ENCODE peak calls at places on chromosomes 5 and 9, in six cellular contexts. One of them, this sample, is unnamed.

GRCh38 chr5:30343707-30344106 is 849.8 kb upstream of the CDH6 start:
- DNase-seq in aorta: no peak
- DNase-seq in CD4-positive, CD25-positive, alpha-beta regulatory T cell: no peak
- DNase-seq in astrocyte: no peak
- DNase-seq in upper lobe of right lung: no peak
- DNase-seq in psoas muscle: no peak
- DNase-seq in this sample: no peak

GRCh38 chr5:43008369-43009158 is 31.6 kb downstream of the ANXA2R start:
- DNase-seq in CD4-positive, CD25-positive, alpha-beta regulatory T cell: peak; percentile 96
- DNase-seq in astrocyte: peak; percentile 91
- DNase-seq in aorta: peak; percentile 92
- DNase-seq in psoas muscle: peak; percentile 93
- DNase-seq in upper lobe of right lung: peak; percentile 88
- DNase-seq in this sample: peak; percentile 92

GRCh38 chr5:126410623-126411022 is 12.6 kb upstream of the GRAMD2B start:
- DNase-seq in upper lobe of right lung: no peak
- DNase-seq in astrocyte: no peak
- DNase-seq in aorta: no peak
- DNase-seq in psoas muscle: no peak
- DNase-seq in CD4-positive, CD25-positive, alpha-beta regulatory T cell: no peak
- DNase-seq in this sample: no peak

GRCh38 chr9:122695696-122696095 is 20.8 kb downstream of the OR1L3 start:
- DNase-seq in CD4-positive, CD25-positive, alpha-beta regulatory T cell: no peak
- DNase-seq in upper lobe of right lung: no peak
- DNase-seq in aorta: no peak
- DNase-seq in astrocyte: no peak
- DNase-seq in psoas muscle: no peak
- DNase-seq in this sample: no peak

GRCh38 chr5:81980160-81980559 is 8.3 kb downstream of the ATG10 start:
- DNase-seq in aorta: no peak
- DNase-seq in CD4-positive, CD25-positive, alpha-beta regulatory T cell: no peak
- DNase-seq in astrocyte: no peak
- DNase-seq in psoas muscle: no peak
- DNase-seq in upper lobe of right lung: no peak
- DNase-seq in this sample: no peak

GRCh38 chr5:144189800-144190429 is 19.2 kb downstream of the KCTD16 start:
- DNase-seq in astrocyte: peak; percentile 94
- DNase-seq in CD4-positive, CD25-positive, alpha-beta regulatory T cell: peak; percentile 88
- DNase-seq in upper lobe of right lung: peak; percentile 56
- DNase-seq in psoas muscle: no peak
- DNase-seq in aorta: peak; percentile 53
- DNase-seq in this sample: no peak

GRCh38 chr9:94256007-94256406 is 3.1 kb upstream of the ZNF169 start:
- DNase-seq in upper lobe of right lung: no peak
- DNase-seq in CD4-positive, CD25-positive, alpha-beta regulatory T cell: no peak
- DNase-seq in aorta: no peak
- DNase-seq in astrocyte: no peak
- DNase-seq in psoas muscle: no peak
- DNase-seq in this sample: no peak

GRCh38 chr9:70406446-70406862 is 8.0 kb downstream of the KLF9 start:
- DNase-seq in CD4-positive, CD25-positive, alpha-beta regulatory T cell: peak; percentile 31
- DNase-seq in aorta: no peak
- DNase-seq in psoas muscle: no peak
- DNase-seq in astrocyte: peak; percentile 70
- DNase-seq in upper lobe of right lung: no peak
- DNase-seq in this sample: no peak

GRCh38 chr5:68215888-68216736 is 556 bp downstream of the PIK3R1 start:
- DNase-seq in aorta: peak; percentile 74
- DNase-seq in CD4-positive, CD25-positive, alpha-beta regulatory T cell: peak; percentile 89
- DNase-seq in psoas muscle: peak; percentile 76
- DNase-seq in upper lobe of right lung: peak; percentile 82
- DNase-seq in astrocyte: no peak
- DNase-seq in this sample: peak; percentile 51

GRCh38 chr9:82331091-82331490 is 342.5 kb downstream of the SPATA31D1 start:
- DNase-seq in psoas muscle: no peak
- DNase-seq in CD4-positive, CD25-positive, alpha-beta regulatory T cell: no peak
- DNase-seq in upper lobe of right lung: no peak
- DNase-seq in astrocyte: no peak
- DNase-seq in aorta: no peak
- DNase-seq in this sample: no peak

GRCh38 chr9:132834343-132834742 is 43.7 kb downstream of the AK8 start:
- DNase-seq in CD4-positive, CD25-positive, alpha-beta regulatory T cell: no peak
- DNase-seq in astrocyte: no peak
- DNase-seq in aorta: no peak
- DNase-seq in psoas muscle: no peak
- DNase-seq in upper lobe of right lung: no peak
- DNase-seq in this sample: no peak

GRCh38 chr5:157739388-157740045 is 4.0 kb upstream of the LSM11 start:
- DNase-seq in upper lobe of right lung: no peak
- DNase-seq in aorta: no peak
- DNase-seq in astrocyte: no peak
- DNase-seq in psoas muscle: no peak
- DNase-seq in CD4-positive, CD25-positive, alpha-beta regulatory T cell: no peak
- DNase-seq in this sample: no peak

GRCh38 chr5:60586307-60586901 is 113.6 kb downstream of the DEPDC1B start:
- DNase-seq in upper lobe of right lung: no peak
- DNase-seq in astrocyte: peak; percentile 12
- DNase-seq in aorta: no peak
- DNase-seq in psoas muscle: no peak
- DNase-seq in CD4-positive, CD25-positive, alpha-beta regulatory T cell: no peak
- DNase-seq in this sample: no peak

GRCh38 chr5:376951-377325 is 55.4 kb downstream of the AHRR start:
- DNase-seq in upper lobe of right lung: no peak
- DNase-seq in astrocyte: no peak
- DNase-seq in psoas muscle: no peak
- DNase-seq in CD4-positive, CD25-positive, alpha-beta regulatory T cell: no peak
- DNase-seq in aorta: peak; percentile 13
- DNase-seq in this sample: no peak

GRCh38 chr5:149745-150450 is 41.4 kb upstream of the LRRC14B start:
- DNase-seq in CD4-positive, CD25-positive, alpha-beta regulatory T cell: no peak
- DNase-seq in astrocyte: peak; percentile 48
- DNase-seq in upper lobe of right lung: no peak
- DNase-seq in psoas muscle: no peak
- DNase-seq in aorta: no peak
- DNase-seq in this sample: no peak

GRCh38 chr5:82004511-82004910 is 32.7 kb downstream of the ATG10 start:
- DNase-seq in astrocyte: peak; percentile 21
- DNase-seq in CD4-positive, CD25-positive, alpha-beta regulatory T cell: no peak
- DNase-seq in psoas muscle: no peak
- DNase-seq in aorta: no peak
- DNase-seq in upper lobe of right lung: no peak
- DNase-seq in this sample: no peak

GRCh38 chr5:147216552-147217154 is 18.2 kb upstream of the STK32A start:
- DNase-seq in astrocyte: peak; percentile 14
- DNase-seq in psoas muscle: no peak
- DNase-seq in upper lobe of right lung: no peak
- DNase-seq in aorta: peak; percentile 46
- DNase-seq in CD4-positive, CD25-positive, alpha-beta regulatory T cell: peak; percentile 35
- DNase-seq in this sample: no peak

GRCh38 chr5:136006767-136007251 is 22.0 kb upstream of the TGFBI start:
- DNase-seq in psoas muscle: peak; percentile 56
- DNase-seq in upper lobe of right lung: no peak
- DNase-seq in astrocyte: peak; percentile 98
- DNase-seq in CD4-positive, CD25-positive, alpha-beta regulatory T cell: no peak
- DNase-seq in aorta: no peak
- DNase-seq in this sample: no peak

GRCh38 chr9:134174526-134175290 is 10.3 kb upstream of the RNU6ATAC start:
- DNase-seq in aorta: no peak
- DNase-seq in psoas muscle: peak; percentile 50
- DNase-seq in astrocyte: no peak
- DNase-seq in upper lobe of right lung: peak; percentile 60
- DNase-seq in CD4-positive, CD25-positive, alpha-beta regulatory T cell: no peak
- DNase-seq in this sample: no peak

GRCh38 chr5:31774779-31775178 is 135.8 kb downstream of the PDZD2 start:
- DNase-seq in astrocyte: no peak
- DNase-seq in psoas muscle: no peak
- DNase-seq in upper lobe of right lung: no peak
- DNase-seq in aorta: no peak
- DNase-seq in CD4-positive, CD25-positive, alpha-beta regulatory T cell: no peak
- DNase-seq in this sample: no peak

GRCh38 chr9:117919594-117919993 is 215.4 kb downstream of the TLR4 start:
- DNase-seq in upper lobe of right lung: no peak
- DNase-seq in CD4-positive, CD25-positive, alpha-beta regulatory T cell: no peak
- DNase-seq in psoas muscle: no peak
- DNase-seq in astrocyte: no peak
- DNase-seq in aorta: no peak
- DNase-seq in this sample: no peak

DNA sequence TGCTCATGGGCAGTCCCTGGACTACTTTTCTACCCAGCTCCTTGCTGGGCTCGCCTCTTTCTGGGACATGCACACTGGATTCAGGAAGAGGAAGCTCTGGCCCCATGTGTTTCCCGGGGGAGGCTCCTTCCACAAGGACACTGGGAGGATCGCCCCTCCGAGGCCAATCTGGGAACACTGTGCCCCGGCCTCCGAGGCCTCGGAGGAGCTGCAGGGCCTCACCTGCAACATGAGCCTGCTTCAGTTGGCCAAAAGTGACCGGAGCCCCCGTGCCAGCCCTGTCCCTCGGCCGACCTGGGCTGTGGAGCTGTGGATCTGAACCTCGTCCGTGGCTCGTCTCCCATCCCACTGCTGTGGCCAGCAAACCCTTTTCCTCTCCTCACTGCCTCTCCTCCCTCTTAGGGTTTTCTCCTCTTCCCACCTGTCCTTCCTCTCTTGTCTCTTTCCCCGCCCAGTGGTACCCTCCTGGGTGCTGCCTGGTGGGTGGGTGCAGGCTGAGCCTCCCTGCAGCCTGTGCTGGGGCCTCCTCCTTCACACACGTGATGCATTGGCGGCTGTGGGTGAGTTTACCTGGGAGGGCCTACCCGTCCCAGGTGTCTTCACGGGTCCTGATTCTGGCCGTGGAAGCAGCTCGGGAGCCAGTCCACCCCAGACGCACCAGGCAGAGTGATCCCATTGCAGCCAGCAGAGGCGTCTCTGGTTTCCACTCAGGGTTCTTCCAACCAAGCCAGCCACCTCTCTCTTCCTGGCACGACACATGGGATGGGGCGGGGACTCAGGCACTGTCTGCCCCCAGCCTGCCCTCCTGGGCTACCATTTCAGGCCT is 241.8 kb downstream of the CACNA1B start:
- DNase-seq in upper lobe of right lung: peak; percentile 47
- DNase-seq in CD4-positive, CD25-positive, alpha-beta regulatory T cell: no peak
- DNase-seq in psoas muscle: no peak
- DNase-seq in astrocyte: no peak
- DNase-seq in aorta: no peak
- DNase-seq in this sample: no peak
- H3K9me3 ChIP-seq in upper lobe of right lung: no peaks in the 10 kb centered on the region
- H3K9me3 ChIP-seq in CD4-positive, CD25-positive, alpha-beta regulatory T cell: no peaks in the 10 kb centered on the region
- H3K9me3 ChIP-seq in psoas muscle: no peaks in the 10 kb centered on the region
- H3K9me3 ChIP-seq in astrocyte: peaks cover 11% of the 10 kb centered on the region
- H3K9me3 ChIP-seq in aorta: no peaks in the 10 kb centered on the region
- H3K9me3 ChIP-seq in this sample: no peaks in the 10 kb centered on the region

GRCh38 chr5:151223447-151224264 is at the start of gene CCDC69:
- DNase-seq in psoas muscle: peak; percentile 89
- DNase-seq in aorta: peak; percentile 88
- DNase-seq in upper lobe of right lung: peak; percentile 91
- DNase-seq in CD4-positive, CD25-positive, alpha-beta regulatory T cell: peak; percentile 68
- DNase-seq in astrocyte: peak; percentile 65
- DNase-seq in this sample: peak; percentile 80

GRCh38 chr5:151222769-151223446 is 984 bp downstream of the CCDC69 start:
- DNase-seq in astrocyte: no peak
- DNase-seq in upper lobe of right lung: peak; percentile 78
- DNase-seq in psoas muscle: peak; percentile 69
- DNase-seq in aorta: peak; percentile 72
- DNase-seq in CD4-positive, CD25-positive, alpha-beta regulatory T cell: peak; percentile 83
- DNase-seq in this sample: peak; percentile 50

GRCh38 chr5:151222054-151222768 is 1.7 kb downstream of the CCDC69 start:
- DNase-seq in astrocyte: no peak
- DNase-seq in aorta: no peak
- DNase-seq in upper lobe of right lung: no peak
- DNase-seq in psoas muscle: peak; percentile 69
- DNase-seq in CD4-positive, CD25-positive, alpha-beta regulatory T cell: no peak
- DNase-seq in this sample: no peak

GRCh38 chr5:151219789-151220188 is 4.1 kb downstream of the CCDC69 start:
- DNase-seq in aorta: no peak
- DNase-seq in CD4-positive, CD25-positive, alpha-beta regulatory T cell: no peak
- DNase-seq in upper lobe of right lung: no peak
- DNase-seq in astrocyte: no peak
- DNase-seq in psoas muscle: no peak
- DNase-seq in this sample: no peak

DNA sequence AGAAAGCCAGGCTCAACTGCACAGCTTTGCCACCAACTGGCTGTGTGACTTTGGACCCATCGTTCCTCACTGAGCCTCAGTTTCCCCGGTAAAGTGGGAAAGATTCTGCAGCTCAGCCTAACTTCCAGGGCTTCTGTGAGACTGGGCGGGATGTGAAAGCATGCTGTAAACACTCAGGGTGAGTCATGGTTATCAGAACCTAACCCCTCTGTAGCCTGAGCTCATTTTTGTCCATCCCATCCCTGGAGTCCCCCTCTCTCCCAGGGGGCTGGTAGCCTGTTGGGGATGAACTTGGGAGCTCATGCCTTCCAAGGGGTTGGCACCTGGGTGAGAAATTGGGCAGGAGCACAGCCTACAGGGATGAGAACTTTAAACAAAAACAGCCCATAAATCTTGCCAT is 2.3 kb downstream of the CCDC69 start:
- DNase-seq in upper lobe of right lung: no peak
- DNase-seq in psoas muscle: no peak
- DNase-seq in astrocyte: peak; percentile 9
- DNase-seq in CD4-positive, CD25-positive, alpha-beta regulatory T cell: no peak
- DNase-seq in aorta: no peak
- DNase-seq in this sample: no peak
- H3K4me3 ChIP-seq in upper lobe of right lung: peak overlapping the region; percentile 77
- H3K4me3 ChIP-seq in psoas muscle: peak overlapping the region; percentile 82
- H3K4me3 ChIP-seq in astrocyte: no peak overlapping the region
- H3K4me3 ChIP-seq in CD4-positive, CD25-positive, alpha-beta regulatory T cell: peak overlapping the region; percentile 92
- H3K4me3 ChIP-seq in aorta: no peak overlapping the region
- H3K4me3 ChIP-seq in this sample: peak overlapping the region; percentile 92

GRCh38 chr9:138111607-138112006 is 234.0 kb downstream of the CACNA1B start:
- DNase-seq in psoas muscle: no peak
- DNase-seq in astrocyte: no peak
- DNase-seq in upper lobe of right lung: peak; percentile 18
- DNase-seq in aorta: no peak
- DNase-seq in CD4-positive, CD25-positive, alpha-beta regulatory T cell: no peak
- DNase-seq in this sample: no peak
- H3K9me3 ChIP-seq in psoas muscle: no peaks in the 10 kb centered on the region
- H3K9me3 ChIP-seq in astrocyte: peaks cover 2% of the 10 kb centered on the region
- H3K9me3 ChIP-seq in upper lobe of right lung: no peaks in the 10 kb centered on the region
- H3K9me3 ChIP-seq in aorta: no peaks in the 10 kb centered on the region
- H3K9me3 ChIP-seq in CD4-positive, CD25-positive, alpha-beta regulatory T cell: no peaks in the 10 kb centered on the region
- H3K9me3 ChIP-seq in this sample: no peaks in the 10 kb centered on the region

GRCh38 chr9:87336407-87336806 is 161.3 kb upstream of the DAPK1 start:
- DNase-seq in upper lobe of right lung: no peak
- DNase-seq in astrocyte: no peak
- DNase-seq in psoas muscle: no peak
- DNase-seq in aorta: no peak
- DNase-seq in CD4-positive, CD25-positive, alpha-beta regulatory T cell: no peak
- DNase-seq in this sample: no peak

GRCh38 chr9:87340391-87340790 is 157.3 kb upstream of the DAPK1 start:
- DNase-seq in CD4-positive, CD25-positive, alpha-beta regulatory T cell: no peak
- DNase-seq in astrocyte: no peak
- DNase-seq in upper lobe of right lung: no peak
- DNase-seq in aorta: no peak
- DNase-seq in psoas muscle: no peak
- DNase-seq in this sample: no peak

GRCh38 chr9:87338075-87338989 is 159.3 kb upstream of the DAPK1 start:
- DNase-seq in psoas muscle: no peak
- DNase-seq in upper lobe of right lung: no peak
- DNase-seq in astrocyte: no peak
- DNase-seq in aorta: no peak
- DNase-seq in CD4-positive, CD25-positive, alpha-beta regulatory T cell: no peak
- DNase-seq in this sample: no peak

GRCh38 chr9:87336914-87337333 is 160.7 kb upstream of the DAPK1 start:
- DNase-seq in CD4-positive, CD25-positive, alpha-beta regulatory T cell: peak; percentile 41
- DNase-seq in psoas muscle: no peak
- DNase-seq in astrocyte: peak; percentile 68
- DNase-seq in aorta: no peak
- DNase-seq in upper lobe of right lung: no peak
- DNase-seq in this sample: peak; percentile 40

GRCh38 chr9:87337335-87338074 is 160.2 kb upstream of the DAPK1 start:
- DNase-seq in aorta: no peak
- DNase-seq in astrocyte: peak; percentile 63
- DNase-seq in psoas muscle: no peak
- DNase-seq in CD4-positive, CD25-positive, alpha-beta regulatory T cell: no peak
- DNase-seq in upper lobe of right lung: no peak
- DNase-seq in this sample: no peak
- H3K4me3 ChIP-seq in aorta: peak overlapping the region; percentile 51
- H3K4me3 ChIP-seq in astrocyte: peak overlapping the region; percentile 53
- H3K4me3 ChIP-seq in psoas muscle: peak overlapping the region; percentile 17
- H3K4me3 ChIP-seq in CD4-positive, CD25-positive, alpha-beta regulatory T cell: no peak overlapping the region
- H3K4me3 ChIP-seq in upper lobe of right lung: peak overlapping the region; percentile 45
- H3K4me3 ChIP-seq in this sample: peak overlapping the region; percentile 38